ENCODE peak calls at places on chromosome X, in six cellular contexts. G is stimulated activated CD4-positive, alpha-beta T cell treated with anti-CD3 and anti-CD28 coated beads, Interleukin-4, amount 100 ng/mL, for 1 hour; Z is GM10248; I is iris pigment epithelial cell; U is posterior cingulate gyrus; V is neural crest cell. M is an unnamed sample.

GRCh38 chrX:110944793-110945466 is 149.3 kb upstream of the CHRDL1 start:
- DNase-seq in G (no peak), Z (no peak), I (no peak), U (peak), V (no peak), M (peak)

GRCh38 chrX:40266490-40267333 is 169.0 kb upstream of the BCOR start:
- DNase-seq in G (peak), Z (peak), I (peak), U (peak), V (peak), M (peak)

GRCh38 chrX:140088438-140088837 is 123.1 kb upstream of the CXorf66 start:
- DNase-seq in G (no peak), Z (no peak), I (no peak), U (no peak), V (no peak), M (no peak)

GRCh38 chrX:150361070-150361776 is 1.9 kb upstream of the MAMLD1 start:
- DNase-seq in G (peak), Z (no peak), I (peak), U (no peak), V (no peak), M (peak)

GRCh38 chrX:80246273-80246672 is 174.0 kb upstream of the TENT5D start:
- DNase-seq in G (no peak), Z (no peak), I (no peak), U (no peak), V (no peak), M (no peak)

GRCh38 chrX:134930501-134930900 is 60.3 kb upstream of the SMIM10 start:
- DNase-seq in G (no peak), Z (no peak), I (no peak), U (no peak), V (no peak), M (no peak)

GRCh38 chrX:110258552-110258951 is 59.3 kb downstream of the AMMECR1 start:
- DNase-seq in G (no peak), Z (no peak), I (peak), U (no peak), V (no peak), M (no peak)

GRCh38 chrX:143461616-143462015 is 55.7 kb downstream of the SPANXN3 start:
- DNase-seq in G (no peak), Z (no peak), I (no peak), U (no peak), V (no peak), M (no peak)

GRCh38 chrX:22247169-22247568 is 25.5 kb upstream of the CBLL2 start:
- DNase-seq in G (no peak), Z (no peak), I (peak), U (no peak), V (no peak), M (no peak)

GRCh38 chrX:101191217-101191750 is 28.3 kb upstream of the DRP2 start:
- DNase-seq in G (no peak), Z (no peak), I (no peak), U (no peak), V (peak), M (no peak)

GRCh38 chrX:97366246-97366645 is 482.5 kb downstream of the RPA4 start:
- DNase-seq in G (no peak), Z (no peak), I (peak), U (no peak), V (no peak), M (no peak)

GRCh38 chrX:150961631-150962030 is 21.5 kb upstream of the HMGB3 start:
- DNase-seq in G (no peak), Z (no peak), I (no peak), U (no peak), V (no peak), M (no peak)

GRCh38 chrX:2325076-2325784 is 175.5 kb downstream of the DHRSX start:
- DNase-seq in G (peak), Z (no peak), I (peak), U (peak), V (no peak), M (peak)

GRCh38 chrX:6695717-6696116 is 160.8 kb upstream of the VCX3A start:
- DNase-seq in G (no peak), Z (no peak), I (no peak), U (no peak), V (no peak), M (no peak)

GRCh38 chrX:124413244-124413643 is 66.9 kb downstream of the SH2D1A start:
- DNase-seq in G (no peak), Z (no peak), I (no peak), U (no peak), V (no peak), M (no peak)

GRCh38 chrX:54999717-55000598 is at the start of gene APEX2:
- DNase-seq in G (peak), Z (peak), I (peak), U (peak), V (peak), M (peak)

GRCh38 chrX:3548743-3549441 is 164.6 kb downstream of the PRKX start:
- DNase-seq in G (no peak), Z (no peak), I (peak), U (no peak), V (no peak), M (no peak)

GRCh38 chrX:54920610-54921426 is at the start of gene TRO:
- DNase-seq in G (no peak), Z (no peak), I (peak), U (peak), V (peak), M (no peak)

GRCh38 chrX:150548684-150549083 is 19.7 kb upstream of the MTM1 start:
- DNase-seq in G (no peak), Z (no peak), I (no peak), U (no peak), V (no peak), M (no peak)

GRCh38 chrX:1153940-1154339 is 58.5 kb downstream of the CRLF2 start:
- DNase-seq in G (no peak), Z (no peak), I (no peak), U (no peak), V (no peak), M (no peak)

GRCh38 chrX:123859409-123859827 is 435 bp upstream of the XIAP start:
- DNase-seq in G (peak), Z (no peak), I (no peak), U (peak), V (no peak), M (no peak)

GRCh38 chrX:2863646-2864045 is 34.9 kb downstream of the GYG2 start:
- DNase-seq in G (no peak), Z (no peak), I (peak), U (no peak), V (no peak), M (no peak)

GRCh38 chrX:140701480-140701879 is 8.1 kb upstream of the LINC00632 start:
- DNase-seq in G (no peak), Z (no peak), I (peak), U (no peak), V (no peak), M (no peak)

GRCh38 chrX:47581731-47582647 is at the start of gene TIMP1:
- DNase-seq in G (peak), Z (peak), I (peak), U (peak), V (peak), M (peak)